ENCODE peak calls at places on chromosome 1, in ten cellular contexts. J, C, T, D, Y, B, A, W, F and U are unnamed samples.

GRCh38 chr1:211851174-211851573 is 20.6 kb upstream of the LPGAT1 start:
- DNase-seq in J (no peak), C (no peak), T (no peak), D (no peak), Y (no peak), B (no peak), A (no peak), W (no peak), F (no peak), U (no peak)

GRCh38 chr1:224340711-224341384 is 10.9 kb upstream of the NVL start:
- DNase-seq in J (peak; percentile 19), C (peak; percentile 37), T (no peak), D (no peak), Y (no peak), B (no peak), A (no peak), W (peak; percentile 19), F (peak; percentile 64), U (no peak)

GRCh38 chr1:243407284-243408018 is 151.6 kb downstream of the SDCCAG8 start:
- DNase-seq in J (peak; percentile 76), C (no peak), T (peak; percentile 63), D (no peak), Y (no peak), B (peak; percentile 50), A (no peak), W (peak; percentile 59), F (no peak), U (peak; percentile 41)

GRCh38 chr1:243849089-243850012 is 692 bp downstream of the AKT3 start:
- DNase-seq in J (peak; percentile 75), C (peak; percentile 58), T (peak; percentile 74), D (peak; percentile 39), Y (peak; percentile 73), B (peak; percentile 64), A (no peak), W (peak; percentile 17), F (peak; percentile 32), U (peak; percentile 81)

GRCh38 chr1:68651115-68651514 is 154.2 kb upstream of the DEPDC1 start:
- DNase-seq in J (no peak), C (no peak), T (no peak), D (no peak), Y (no peak), B (no peak), A (no peak), W (no peak), F (no peak), U (no peak)

GRCh38 chr1:27658951-27659496 is 13.0 kb downstream of the IFI6 start:
- DNase-seq in J (peak; percentile 71), C (peak; percentile 43), T (peak; percentile 51), D (no peak), Y (no peak), B (peak; percentile 95), A (peak; percentile 84), W (no peak), F (no peak), U (peak; percentile 89)

GRCh38 chr1:229280921-229281320 is 10.0 kb downstream of the RAB4A start:
- DNase-seq in J (no peak), C (no peak), T (no peak), D (no peak), Y (no peak), B (peak; percentile 28), A (no peak), W (no peak), F (no peak), U (no peak)

GRCh38 chr1:15249032-15249601 is 2.1 kb downstream of the FHAD1 start:
- DNase-seq in J (peak; percentile 39), C (no peak), T (no peak), D (no peak), Y (no peak), B (no peak), A (no peak), W (no peak), F (no peak), U (no peak)

GRCh38 chr1:214842856-214843255 is 239.7 kb upstream of the KCNK2 start:
- DNase-seq in J (peak; percentile 93), C (no peak), T (no peak), D (no peak), Y (no peak), B (peak; percentile 83), A (no peak), W (no peak), F (no peak), U (peak; percentile 61)

GRCh38 chr1:178341218-178341956 is 155.4 kb downstream of the CLEC20A start:
- DNase-seq in J (peak; percentile 94), C (peak; percentile 77), T (peak; percentile 93), D (no peak), Y (no peak), B (peak; percentile 76), A (peak; percentile 26), W (peak; percentile 77), F (peak; percentile 59), U (peak; percentile 89)
- H3K4me3 ChIP-seq in J (peak overlapping the region; percentile 40), C (peak overlapping the region; percentile 9), T (peak overlapping the region; percentile 39), D (no peak overlapping the region), Y (peak overlapping the region; percentile 24), B (no peak overlapping the region), A (peak overlapping the region; percentile 35), W (no peak overlapping the region), F (no peak overlapping the region), U (peak overlapping the region; percentile 50)

GRCh38 chr1:203396595-203397194 is 45.8 kb upstream of the FMOD start:
- DNase-seq in J (no peak), C (no peak), T (no peak), D (no peak), Y (no peak), B (no peak), A (no peak), W (no peak), F (no peak), U (no peak)

GRCh38 chr1:203401151-203401550 is 50.2 kb upstream of the FMOD start:
- DNase-seq in J (no peak), C (no peak), T (no peak), D (no peak), Y (no peak), B (no peak), A (no peak), W (no peak), F (no peak), U (no peak)

GRCh38 chr1:203390298-203390697 is 39.4 kb upstream of the FMOD start:
- DNase-seq in J (no peak), C (no peak), T (peak; percentile 40), D (no peak), Y (no peak), B (no peak), A (no peak), W (no peak), F (no peak), U (no peak)

GRCh38 chr1:203395746-203396145 is 44.8 kb upstream of the FMOD start:
- DNase-seq in J (no peak), C (no peak), T (peak; percentile 21), D (no peak), Y (no peak), B (no peak), A (no peak), W (no peak), F (no peak), U (peak; percentile 40)
- TF ChIP-seq CTCF in J (peak; percentile 22), C (no peak), T (no peak), D (no peak), Y (no peak), B (no peak), A (no peak), W (no peak), F (no peak), U (no peak)

DNA sequence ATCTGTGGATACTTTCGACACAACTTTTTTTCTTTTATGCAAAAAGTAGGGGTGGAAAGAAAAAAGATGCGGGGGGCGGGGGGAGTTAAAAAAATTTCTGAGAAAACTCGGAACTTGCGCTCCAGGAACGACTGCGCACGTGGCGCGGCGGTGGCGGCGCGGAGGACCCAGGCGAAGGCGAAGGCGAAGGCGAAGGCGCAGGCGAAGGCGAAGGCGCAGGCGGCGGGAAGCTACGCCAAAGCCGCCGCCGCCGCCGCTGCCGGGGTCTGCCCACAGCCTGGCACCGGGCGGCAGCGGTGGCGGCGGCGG is 208 bp upstream of the BARHL2 start:
- DNase-seq in J (no peak), C (no peak), T (no peak), D (no peak), Y (no peak), B (no peak), A (no peak), W (peak; percentile 75), F (no peak), U (no peak)
- H3K4me3 ChIP-seq in J (no peak overlapping the region), C (no peak overlapping the region), T (no peak overlapping the region), D (no peak overlapping the region), Y (peak overlapping the region; percentile 33), B (no peak overlapping the region), A (no peak overlapping the region), W (peak overlapping the region; percentile 75), F (no peak overlapping the region), U (no peak overlapping the region)

GRCh38 chr1:2874207-2875165 is 73.0 kb upstream of the TTC34 start:
- DNase-seq in J (no peak), C (no peak), T (no peak), D (no peak), Y (no peak), B (no peak), A (no peak), W (no peak), F (peak; percentile 43), U (no peak)

GRCh38 chr1:2877391-2877790 is 75.9 kb upstream of the TTC34 start:
- DNase-seq in J (no peak), C (no peak), T (no peak), D (no peak), Y (no peak), B (no peak), A (no peak), W (no peak), F (no peak), U (no peak)

GRCh38 chr1:2878591-2878990 is 77.1 kb upstream of the TTC34 start:
- DNase-seq in J (no peak), C (no peak), T (no peak), D (no peak), Y (no peak), B (no peak), A (no peak), W (no peak), F (no peak), U (no peak)

GRCh38 chr1:2876846-2877245 is 75.4 kb upstream of the TTC34 start:
- DNase-seq in J (no peak), C (no peak), T (no peak), D (no peak), Y (no peak), B (no peak), A (no peak), W (no peak), F (no peak), U (no peak)

DNA sequence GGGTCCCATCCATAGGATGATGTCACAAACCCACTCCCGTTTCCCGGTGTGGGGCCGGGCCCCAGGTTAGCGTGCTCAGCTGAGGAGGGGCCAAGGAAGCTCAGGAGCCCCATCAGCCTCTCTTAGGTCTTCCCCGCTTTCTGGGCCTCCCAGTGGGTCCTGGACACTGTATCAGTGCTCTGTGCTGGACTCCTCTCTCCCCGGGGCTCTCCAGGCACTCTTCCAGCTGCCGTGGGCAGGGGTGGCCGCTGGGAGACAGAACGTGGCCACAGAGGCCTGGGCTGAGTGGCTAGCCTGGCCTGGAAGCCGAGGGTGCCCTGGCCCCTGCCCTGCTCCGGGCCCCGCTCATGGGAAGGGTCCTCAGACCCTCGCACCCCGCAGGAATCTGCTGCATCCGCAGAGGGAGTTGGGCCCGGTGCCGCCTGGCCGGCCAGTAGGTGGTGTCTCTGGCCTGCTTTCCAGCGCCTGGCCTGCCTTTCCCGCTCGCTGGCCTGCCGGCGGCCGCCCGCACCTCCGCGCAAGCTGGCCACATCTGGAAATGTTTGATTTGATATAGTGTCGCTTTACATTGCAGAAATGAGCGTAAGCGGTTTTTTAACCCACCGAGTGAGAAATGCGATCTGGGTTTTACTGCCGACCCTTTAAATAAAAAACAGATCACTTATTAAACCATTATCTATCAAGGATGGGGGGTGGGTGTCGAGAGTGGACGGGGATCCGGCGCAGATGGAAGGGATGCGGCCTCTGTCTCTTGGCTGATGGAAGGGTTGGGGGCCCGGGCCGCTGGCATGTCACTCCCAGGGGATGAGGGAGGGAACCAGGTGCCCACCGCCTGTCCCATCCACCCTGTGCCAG is 74.4 kb upstream of the TTC34 start:
- DNase-seq in J (no peak), C (no peak), T (no peak), D (no peak), Y (no peak), B (no peak), A (no peak), W (no peak), F (peak; percentile 46), U (no peak)
- TF ChIP-seq CTCF in J (peak; percentile 9), C (no peak), T (no peak), D (peak; percentile 48), Y (peak; percentile 84), B (no peak), A (no peak), W (no peak), F (peak; percentile 41), U (no peak)